ENCODE peak calls at places on chromosomes 4 and X, in ten cellular contexts. E is NB4; R is kidney glomerular epithelial cell; N is tibial artery; H is EL; I is brain microvascular endothelial cell; X is fibroblast of pulmonary artery; Q is mucosa of descending colon; O is GM12865; Y is effector memory CD4-positive, alpha-beta T cell. W is an unnamed sample.

GRCh38 chr4:184168406-184169019 is 49.2 kb downstream of the ENPP6 start:
- DNase-seq in Y (peak; percentile 3), Q (peak; percentile 80), N (peak; percentile 63), E (peak; percentile 70), I (peak; percentile 36), X (peak; percentile 71), R (peak; percentile 51), H (peak; percentile 64), O (peak; percentile 69), W (peak; percentile 74)

GRCh38 chr4:172707622-172708021 is 461.0 kb upstream of the GALNT7 start:
- DNase-seq in X (no peak), Q (no peak), O (no peak), Y (no peak), I (no peak), E (no peak), R (no peak), N (no peak), H (no peak), W (no peak)

GRCh38 chrX:12319012-12319519 is 180.8 kb downstream of the FRMPD4 start:
- DNase-seq in O (no peak), R (no peak), N (no peak), E (no peak), H (no peak), X (no peak), I (no peak), Q (no peak), Y (no peak), W (no peak)

GRCh38 chr4:155675709-155676429 is 9.2 kb downstream of the GUCY1A1 start:
- DNase-seq in X (peak; percentile 5), E (peak; percentile 82), Y (no peak), N (no peak), R (no peak), H (no peak), I (no peak), O (peak; percentile 50), Q (no peak), W (no peak)

GRCh38 chrX:36974896-36975295 is 33.3 kb upstream of the FAM47C start:
- DNase-seq in H (no peak), N (no peak), I (no peak), E (no peak), X (no peak), O (no peak), Q (no peak), Y (no peak), R (peak; percentile 51), W (no peak)

GRCh38 chr4:107444-108429 is 16.6 kb upstream of the ZNF718 start:
- DNase-seq in Q (no peak), O (no peak), Y (no peak), N (no peak), E (no peak), X (no peak), I (no peak), H (no peak), R (no peak), W (no peak)

GRCh38 chr4:156594619-156595018 is 377.0 kb downstream of the PDGFC start:
- DNase-seq in R (peak; percentile 51), E (no peak), H (no peak), O (no peak), I (peak; percentile 27), Q (peak; percentile 43), N (peak; percentile 69), X (no peak), Y (no peak), W (peak; percentile 38)

GRCh38 chr4:73343432-73343831 is 60.7 kb upstream of the ALB start:
- DNase-seq in E (no peak), X (no peak), H (no peak), R (no peak), I (no peak), Y (no peak), O (no peak), Q (no peak), N (no peak), W (no peak)

GRCh38 chr4:17029964-17030363 is 131.5 kb upstream of the LDB2 start:
- DNase-seq in X (no peak), I (no peak), R (no peak), O (no peak), E (no peak), Q (no peak), Y (no peak), H (no peak), N (no peak), W (peak; percentile 31)

GRCh38 chr4:4859799-4860380 is 425 bp downstream of the MSX1 start:
- DNase-seq in E (peak; percentile 51), Y (no peak), Q (no peak), H (no peak), O (peak; percentile 34), I (no peak), X (no peak), R (no peak), N (no peak), W (no peak)

GRCh38 chr4:15654556-15655222 is 468 bp downstream of the FBXL5 start:
- DNase-seq in O (no peak), N (peak; percentile 52), X (peak; percentile 34), R (peak; percentile 41), Y (peak; percentile 16), Q (peak; percentile 77), H (peak; percentile 55), E (peak; percentile 76), I (peak; percentile 18), W (peak; percentile 48)

GRCh38 chrX:31715675-31716074 is 643.8 kb upstream of the FTHL17 start:
- DNase-seq in E (no peak), H (no peak), R (peak; percentile 4), X (no peak), Y (no peak), I (peak; percentile 2), Q (no peak), N (no peak), O (no peak), W (no peak)

GRCh38 chrX:71532078-71532752 is 689 bp upstream of the OGT start:
- DNase-seq in Q (peak; percentile 26), O (peak; percentile 62), Y (peak; percentile 61), I (peak; percentile 35), E (peak; percentile 79), H (peak; percentile 62), N (no peak), X (peak; percentile 41), R (peak; percentile 67), W (peak; percentile 44)

GRCh38 chrX:106973433-106974149 is 26.4 kb downstream of the MORC4 start:
- DNase-seq in I (no peak), H (no peak), X (no peak), Y (no peak), Q (no peak), N (no peak), R (no peak), E (no peak), O (no peak), W (no peak)

GRCh38 chr4:110527156-110527555 is 51.2 kb downstream of the ENPEP start:
- DNase-seq in I (no peak), O (no peak), X (no peak), Y (no peak), H (no peak), N (no peak), Q (no peak), R (no peak), E (no peak), W (no peak)

GRCh38 chr4:184370711-184371389 is 103.5 kb downstream of the IRF2 start:
- DNase-seq in E (no peak), X (peak; percentile 73), Y (no peak), R (no peak), H (no peak), O (no peak), Q (no peak), N (no peak), I (no peak), W (peak; percentile 47)

GRCh38 chrX:20320461-20321159 is 53.9 kb upstream of the RPS6KA3 start:
- DNase-seq in R (no peak), N (no peak), Q (no peak), X (no peak), H (no peak), O (peak; percentile 75), E (peak; percentile 59), I (no peak), Y (no peak), W (no peak)

GRCh38 chrX:50721771-50722521 is 92.0 kb downstream of the SHROOM4 start:
- DNase-seq in E (no peak), H (no peak), R (no peak), O (no peak), I (no peak), X (no peak), N (no peak), Q (no peak), Y (no peak), W (no peak)

GRCh38 chr4:72712997-72713396 is 144.0 kb upstream of the ADAMTS3 start:
- DNase-seq in X (no peak), N (no peak), I (no peak), Y (no peak), Q (no peak), H (peak; percentile 11), R (no peak), O (no peak), E (no peak), W (peak; percentile 13)

GRCh38 chr4:4990857-4991540 is 28.3 kb downstream of the CYTL1 start:
- DNase-seq in X (peak; percentile 81), H (peak; percentile 98), E (peak; percentile 19), Y (no peak), R (peak; percentile 83), Q (peak; percentile 59), N (peak; percentile 88), I (peak; percentile 64), O (no peak), W (peak; percentile 61)

GRCh38 chr4:152424980-152425379 is 110.9 kb downstream of the FBXW7 start:
- DNase-seq in Q (no peak), H (peak; percentile 3), R (no peak), I (no peak), E (peak; percentile 64), X (no peak), N (no peak), O (no peak), Y (no peak), W (no peak)

GRCh38 chr4:86895692-86896488 is 3.7 kb upstream of the C4orf36 start:
- DNase-seq in Q (no peak), H (peak; percentile 66), O (peak; percentile 76), E (peak; percentile 75), Y (no peak), I (peak; percentile 61), N (no peak), X (peak; percentile 84), R (peak; percentile 77), W (peak; percentile 85)

GRCh38 chrX:133527825-133528224 is 112.5 kb upstream of the GPC4 start:
- DNase-seq in E (no peak), N (no peak), X (no peak), R (no peak), Y (no peak), O (no peak), H (no peak), I (no peak), Q (no peak), W (no peak)

GRCh38 chrX:13658602-13659001 is 5.7 kb downstream of the TCEANC start:
- DNase-seq in O (peak; percentile 59), H (peak; percentile 42), N (no peak), E (peak; percentile 70), I (peak; percentile 23), X (peak; percentile 69), R (peak; percentile 2), Y (no peak), Q (no peak), W (peak; percentile 73)

GRCh38 chrX:134144231-134144630 is 92.8 kb upstream of the CCDC160 start:
- DNase-seq in Q (no peak), E (peak; percentile 25), O (peak; percentile 7), I (no peak), H (no peak), N (no peak), X (peak; percentile 11), R (no peak), Y (no peak), W (peak; percentile 20)

GRCh38 chr4:103359900-103360299 is 161.8 kb upstream of the CENPE start:
- DNase-seq in Q (no peak), X (no peak), I (no peak), R (no peak), O (no peak), E (no peak), N (no peak), H (no peak), Y (no peak), W (no peak)

GRCh38 chr4:145230726-145231125 is 50.3 kb upstream of the OTUD4 start:
- DNase-seq in Q (no peak), H (peak; percentile 37), R (no peak), N (no peak), O (no peak), I (no peak), Y (no peak), X (peak; percentile 76), E (no peak), W (peak; percentile 34)

GRCh38 chrX:38282044-38282443 is 45.3 kb downstream of the RPGR start:
- DNase-seq in O (no peak), H (no peak), Q (no peak), Y (no peak), I (no peak), X (peak; percentile 52), R (no peak), E (no peak), N (no peak), W (peak; percentile 57)

W was measured in choroid plexus epithelial cell.